ENCODE peak calls at places on chromosomes 1 and 21, in seven cellular contexts. A is PC-3, H is astrocyte, N is cardiac fibroblast, C is fibroblast of lung, Q is cardiac muscle cell, L is HL-60. Z is an unnamed sample.

GRCh38 chr1:232269988-232270387 is 359.9 kb downstream of the SIPA1L2 start:
- DNase-seq in C (no peak), H (no peak), L (no peak), N (no peak), A (no peak), Q (no peak), Z (no peak)

GRCh38 chr1:79929356-79929755 is 922.8 kb upstream of the ADGRL4 start:
- DNase-seq in C (peak; percentile 14), H (peak; percentile 2), L (no peak), N (peak; percentile 9), Q (peak; percentile 5), A (peak; percentile 72), Z (no peak)

GRCh38 chr1:15501208-15502032 is 22.6 kb downstream of the CASP9 start:
- DNase-seq in Q (peak; percentile 64), A (peak; percentile 71), H (peak; percentile 22), L (no peak), N (peak; percentile 69), C (peak; percentile 58), Z (no peak)

GRCh38 chr21:33302796-33303195 is 22.0 kb upstream of the IFNAR1 start:
- DNase-seq in L (no peak), H (no peak), C (no peak), A (peak; percentile 6), N (no peak), Q (no peak), Z (no peak)

GRCh38 chr1:10646347-10646861 is 150.0 kb downstream of the CASZ1 start:
- DNase-seq in L (peak; percentile 5), C (peak; percentile 56), A (peak; percentile 50), Q (peak; percentile 61), N (peak; percentile 66), H (peak; percentile 47), Z (no peak)

GRCh38 chr1:192901500-192901899 is 92.7 kb downstream of the RGS2 start:
- DNase-seq in A (no peak), N (no peak), C (no peak), L (no peak), Q (no peak), H (no peak), Z (no peak)

GRCh38 chr1:17599301-17600300 is 60.1 kb downstream of the ARHGEF10L start:
- DNase-seq in L (no peak), Q (no peak), N (no peak), H (no peak), C (no peak), A (no peak), Z (no peak)

GRCh38 chr1:216290074-216290473 is 133.2 kb downstream of the USH2A start:
- DNase-seq in A (no peak), Q (no peak), L (no peak), N (no peak), H (no peak), C (no peak), Z (no peak)

GRCh38 chr1:230752407-230752806 is 5.2 kb downstream of the CAPN9 start:
- DNase-seq in A (peak; percentile 80), L (no peak), N (no peak), H (no peak), Q (no peak), C (no peak), Z (peak; percentile 69)

GRCh38 chr1:53135735-53136114 is 6.7 kb downstream of the SLC1A7 start:
- DNase-seq in N (peak; percentile 92), C (peak; percentile 94), Q (peak; percentile 86), L (no peak), H (peak; percentile 97), A (peak; percentile 28), Z (no peak)

GRCh38 chr1:93079685-93080141 is 630 bp downstream of the MTF2 start:
- DNase-seq in H (no peak), C (no peak), L (peak; percentile 51), Q (peak; percentile 3), A (peak; percentile 7), N (peak; percentile 10), Z (no peak)

GRCh38 chr1:212470059-212470458 is 37.3 kb downstream of the NENF start:
- DNase-seq in A (peak; percentile 99), L (no peak), C (peak; percentile 97), N (peak; percentile 99), H (peak; percentile 99), Q (peak; percentile 99), Z (no peak)

GRCh38 chr1:145957443-145958319 is at the start of gene LIX1L:
- DNase-seq in L (peak; percentile 83), N (peak; percentile 98), Q (peak; percentile 98), H (peak; percentile 93), C (peak; percentile 97), A (peak; percentile 99), Z (peak; percentile 86)

GRCh38 chr1:11804666-11805453 is 904 bp downstream of the MTHFR start:
- DNase-seq in A (peak; percentile 12), Q (peak; percentile 83), L (peak; percentile 45), C (peak; percentile 63), H (peak; percentile 62), N (peak; percentile 45), Z (peak; percentile 19)

GRCh38 chr1:213325482-213325881 is 274.4 kb downstream of the RPS6KC1 start:
- DNase-seq in H (no peak), L (no peak), C (no peak), Q (no peak), N (no peak), A (no peak), Z (no peak)

GRCh38 chr1:20383631-20384030 is 93.0 kb downstream of the VWA5B1 start:
- DNase-seq in A (no peak), N (no peak), H (no peak), Q (no peak), L (no peak), C (no peak), Z (no peak)

GRCh38 chr1:198937231-198938031 is 298.6 kb downstream of the PTPRC start:
- DNase-seq in A (peak; percentile 86), L (peak; percentile 84), H (peak; percentile 96), C (peak; percentile 95), Q (peak; percentile 94), N (peak; percentile 96), Z (no peak)

GRCh38 chr1:239879321-239880170 is 212.1 kb upstream of the FMN2 start:
- DNase-seq in H (no peak), A (peak; percentile 90), N (no peak), Q (no peak), L (no peak), C (no peak), Z (peak; percentile 73)

GRCh38 chr1:101520302-101520701 is 283.5 kb downstream of the S1PR1 start:
- DNase-seq in L (no peak), A (peak; percentile 67), N (peak; percentile 63), C (peak; percentile 61), Q (peak; percentile 69), H (peak; percentile 10), Z (peak; percentile 10)

GRCh38 chr1:170964506-170964905 is 29.2 kb downstream of the MROH9 start:
- DNase-seq in H (no peak), N (no peak), C (no peak), A (no peak), L (no peak), Q (no peak), Z (no peak)

GRCh38 chr1:174060090-174060489 is 37.9 kb upstream of the RC3H1 start:
- DNase-seq in H (peak; percentile 59), C (no peak), A (peak; percentile 43), Q (no peak), L (no peak), N (peak; percentile 41), Z (no peak)

GRCh38 chr1:41719128-41719527 is 199.6 kb downstream of the HIVEP3 start:
- DNase-seq in H (no peak), A (no peak), L (no peak), N (no peak), Q (no peak), C (no peak), Z (no peak)

GRCh38 chr1:175186371-175187160 is 6.0 kb downstream of the KIAA0040 start:
- DNase-seq in N (no peak), C (no peak), H (no peak), Q (no peak), A (no peak), L (no peak), Z (no peak)

GRCh38 chr1:175192111-175192629 is 406 bp downstream of the KIAA0040 start:
- DNase-seq in A (peak; percentile 71), N (peak; percentile 16), H (no peak), Q (no peak), L (no peak), C (no peak), Z (no peak)

GRCh38 chr1:175191654-175192053 is 922 bp downstream of the KIAA0040 start:
- DNase-seq in Q (no peak), N (peak; percentile 4), A (no peak), C (no peak), H (no peak), L (no peak), Z (no peak)

GRCh38 chr1:175185918-175186317 is 6.7 kb downstream of the KIAA0040 start:
- DNase-seq in N (no peak), C (no peak), Q (no peak), L (peak; percentile 63), A (no peak), H (no peak), Z (no peak)

GRCh38 chr1:175188936-175189335 is 3.6 kb downstream of the KIAA0040 start:
- DNase-seq in H (no peak), C (no peak), Q (no peak), N (no peak), L (no peak), A (no peak), Z (no peak)
- H3K4me3 ChIP-seq in H (no peak overlapping the region), C (no peak overlapping the region), Q (no peak overlapping the region), N (no peak overlapping the region), L (no peak overlapping the region), A (no peak overlapping the region), Z (no peak overlapping the region)

DNA sequence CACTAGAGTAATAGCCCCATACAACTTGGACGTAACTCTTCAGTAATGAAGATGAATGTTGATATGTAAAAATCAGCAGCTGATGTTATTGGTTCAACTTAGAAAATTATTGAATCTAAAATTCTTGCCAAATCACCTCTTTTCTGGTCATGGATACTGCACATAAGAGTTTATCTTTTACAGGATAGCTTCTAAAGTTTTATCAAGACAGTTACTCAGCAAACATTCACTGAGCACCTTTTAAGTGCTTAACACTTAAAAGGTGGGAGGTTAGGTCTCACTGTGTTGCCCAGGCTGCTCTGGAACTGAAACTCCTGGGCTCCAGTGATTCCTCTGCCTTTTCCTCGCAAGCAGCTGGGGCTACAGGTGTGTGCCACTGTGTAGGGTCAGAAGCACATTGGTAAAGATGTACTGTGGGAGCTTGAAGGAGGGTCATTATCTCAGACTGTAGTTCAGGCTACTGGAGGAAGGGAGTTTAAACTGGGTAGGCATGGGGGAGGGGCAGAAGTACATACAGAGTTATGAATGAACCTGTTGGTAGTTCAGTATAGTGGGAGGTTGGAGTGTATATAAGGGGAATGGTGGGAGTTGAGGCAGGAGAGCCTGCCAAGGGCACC is 2.0 kb downstream of the MPZL1 start:
- DNase-seq in H (no peak), A (no peak), L (no peak), N (no peak), C (no peak), Q (no peak), Z (no peak)
- H3K4me3 ChIP-seq in H (peak overlapping the region; percentile 76), A (peak overlapping the region; percentile 76), L (no peak overlapping the region), N (no peak overlapping the region), C (peak overlapping the region; percentile 74), Q (peak overlapping the region; percentile 77), Z (peak overlapping the region; percentile 82)

GRCh38 chr1:33429332-33429731 is 1.6 kb downstream of the PHC2 start:
- DNase-seq in N (no peak), Q (no peak), A (no peak), L (no peak), H (no peak), C (no peak), Z (no peak)
- H3K4me3 ChIP-seq in N (no peak overlapping the region), Q (no peak overlapping the region), A (peak overlapping the region; percentile 91), L (no peak overlapping the region), H (peak overlapping the region; percentile 72), C (peak overlapping the region; percentile 71), Z (peak overlapping the region; percentile 68)

GRCh38 chr21:16309250-16309971 is 579.6 kb downstream of the USP25 start:
- DNase-seq in Q (no peak), H (peak; percentile 81), A (no peak), C (no peak), L (no peak), N (no peak), Z (peak; percentile 82)
- H3K4me3 ChIP-seq in Q (no peak overlapping the region), H (peak overlapping the region; percentile 43), A (no peak overlapping the region), C (no peak overlapping the region), L (no peak overlapping the region), N (no peak overlapping the region), Z (peak overlapping the region; percentile 57)